ENCODE peak calls at places on chromosome 21, in eight cellular contexts. O is GM04503; U is non-pigmented ciliary epithelial cell; Z is pancreas; I is GM10248; N is activated naive CD4-positive, alpha-beta T cell treated with anti-CD3 and anti-CD28 coated beads, Interleukin-2, amount 50 U/mL, for 16 hours; G is activated gamma-delta T cell treated with Interleukin-2 at 50 U/mL for 16 hours; J is T-helper 9 cell. C is an unnamed sample.
A peak's percentile ranks its signal among the peaks of the same experiment; 100 is the strongest.

GRCh38 chr21:42997053-42997452 is 22.7 kb downstream of the PKNOX1 start:
- DNase-seq in Z (peak; percentile 44), U (peak; percentile 92), G (no peak), N (no peak), O (peak; percentile 87), J (no peak), I (no peak), C (peak; percentile 92)

GRCh38 chr21:29114765-29115164 is 15.7 kb upstream of the MAP3K7CL start:
- DNase-seq in G (no peak), O (peak; percentile 28), I (no peak), U (peak; percentile 89), Z (no peak), J (no peak), N (no peak), C (peak; percentile 78)

GRCh38 chr21:35254006-35254751 is 205.1 kb upstream of the RUNX1 start:
- DNase-seq in G (no peak), Z (no peak), U (no peak), J (no peak), O (peak; percentile 73), I (no peak), N (no peak), C (no peak)

GRCh38 chr21:34148826-34149558 is 75.6 kb downstream of the MRPS6 start:
- DNase-seq in O (no peak), G (no peak), J (no peak), Z (no peak), N (no peak), I (no peak), U (no peak), C (no peak)

GRCh38 chr21:35632711-35633110 is 427.6 kb downstream of the SETD4 start:
- DNase-seq in N (no peak), U (no peak), J (no peak), I (no peak), G (no peak), O (no peak), Z (no peak), C (no peak)

GRCh38 chr21:25872271-25872670 is 137.5 kb downstream of the GABPA start:
- DNase-seq in G (no peak), N (no peak), J (no peak), Z (no peak), I (no peak), U (no peak), O (no peak), C (no peak)

GRCh38 chr21:34550400-34550799 is 38.4 kb upstream of the KCNE1 start:
- DNase-seq in N (no peak), Z (no peak), U (no peak), I (no peak), O (no peak), J (no peak), G (no peak), C (no peak)

GRCh38 chr21:28615276-28615675 is 377.4 kb downstream of the LTN1 start:
- DNase-seq in J (no peak), N (no peak), Z (no peak), G (no peak), I (no peak), U (peak; percentile 58), O (no peak), C (peak; percentile 29)

GRCh38 chr21:17455028-17455353 is 57.9 kb upstream of the CXADR start:
- DNase-seq in Z (no peak), O (no peak), J (no peak), I (no peak), N (no peak), U (no peak), G (no peak), C (no peak)

GRCh38 chr21:23356905-23357304 is 2250.4 kb downstream of the MRPL39 start:
- DNase-seq in Z (no peak), I (no peak), G (no peak), U (no peak), O (no peak), J (no peak), N (no peak), C (no peak)

GRCh38 chr21:38208118-38208517 is 48.7 kb upstream of the KCNJ15 start:
- DNase-seq in Z (no peak), N (no peak), G (no peak), J (no peak), I (no peak), U (no peak), O (no peak), C (no peak)

GRCh38 chr21:15624646-15625045 is 105.1 kb upstream of the USP25 start:
- DNase-seq in U (no peak), I (no peak), Z (no peak), J (no peak), N (no peak), O (no peak), G (no peak), C (no peak)

GRCh38 chr21:35476616-35477395 is 427.7 kb upstream of the RUNX1 start:
- DNase-seq in J (no peak), Z (no peak), U (peak; percentile 37), N (no peak), G (no peak), O (peak; percentile 42), I (no peak), C (peak; percentile 41)

GRCh38 chr21:46457801-46458314 is 833 bp upstream of the DIP2A start:
- DNase-seq in N (peak; percentile 38), U (no peak), J (peak; percentile 11), G (peak; percentile 16), I (peak; percentile 50), Z (peak; percentile 19), O (no peak), C (peak; percentile 8)

GRCh38 chr21:21963911-21964310 is 965.7 kb downstream of the NCAM2 start:
- DNase-seq in Z (no peak), N (no peak), I (no peak), O (no peak), J (no peak), G (no peak), U (no peak), C (no peak)

GRCh38 chr21:26007911-26008579 is 162.5 kb downstream of the APP start:
- DNase-seq in U (no peak), O (peak; percentile 41), J (no peak), G (no peak), I (no peak), Z (no peak), N (no peak), C (no peak)

GRCh38 chr21:38306833-38307232 is 50.0 kb downstream of the KCNJ15 start:
- DNase-seq in U (peak; percentile 95), Z (no peak), N (no peak), J (no peak), O (no peak), G (no peak), I (no peak), C (peak; percentile 82)

GRCh38 chr21:46098303-46099141 is 610 bp downstream of the COL6A2 start:
- DNase-seq in J (no peak), G (no peak), N (no peak), I (peak; percentile 17), Z (no peak), O (no peak), U (no peak), C (no peak)

GRCh38 chr21:41438425-41439113 is 12.5 kb downstream of the MX1 start:
- DNase-seq in O (no peak), U (no peak), G (no peak), Z (no peak), J (no peak), I (no peak), N (no peak), C (no peak)

GRCh38 chr21:16891821-16892220 is 621.0 kb upstream of the CXADR start:
- DNase-seq in I (no peak), N (no peak), U (peak; percentile 68), J (no peak), O (peak; percentile 39), Z (no peak), G (no peak), C (no peak)

GRCh38 chr21:34958040-34958439 is 91.1 kb downstream of the RUNX1 start:
- DNase-seq in U (no peak), Z (no peak), O (no peak), I (no peak), G (no peak), J (no peak), N (no peak), C (no peak)

GRCh38 chr21:17731554-17731953 is 87.6 kb downstream of the C21orf91 start:
- DNase-seq in G (no peak), J (no peak), O (no peak), U (no peak), I (no peak), N (no peak), Z (no peak), C (no peak)

GRCh38 chr21:34688145-34688544 is 19.4 kb downstream of the CLIC6 start:
- DNase-seq in I (no peak), Z (no peak), O (no peak), N (no peak), U (no peak), J (no peak), G (no peak), C (no peak)

GRCh38 chr21:39867198-39867650 is at the start of gene PCP4:
- DNase-seq in Z (peak; percentile 19), O (no peak), G (no peak), U (peak; percentile 5), N (no peak), J (no peak), I (peak; percentile 32), C (no peak)

GRCh38 chr21:27292229-27292628 is 325.3 kb upstream of the ADAMTS5 start:
- DNase-seq in O (no peak), Z (no peak), G (no peak), N (no peak), I (no peak), J (no peak), U (no peak), C (no peak)

GRCh38 chr21:38858429-38859205 is 52.9 kb downstream of the ETS2 start:
- DNase-seq in G (no peak), I (no peak), Z (no peak), U (no peak), O (no peak), N (no peak), J (no peak), C (no peak)

GRCh38 chr21:46048926-46049889 is 48.7 kb upstream of the COL6A2 start:
- DNase-seq in G (no peak), O (peak; percentile 100), I (no peak), N (no peak), J (no peak), Z (peak; percentile 36), U (peak; percentile 95), C (peak; percentile 99)

GRCh38 chr21:39869141-39869818 is 2.0 kb downstream of the PCP4 start:
- DNase-seq in J (no peak), N (no peak), G (no peak), I (no peak), U (no peak), Z (no peak), O (no peak), C (no peak)

GRCh38 chr21:38768385-38769071 is 37.2 kb upstream of the ETS2 start:
- DNase-seq in G (no peak), I (peak; percentile 34), N (peak; percentile 74), U (peak; percentile 83), O (no peak), J (peak; percentile 5), Z (no peak), C (peak; percentile 50)